ENCODE peak calls at places on chromosomes 2 and 18, in seven cellular contexts. U is fibroblast of lung; F is stimulated activated CD4-positive, alpha-beta T cell treated with anti-CD3 and anti-CD28 coated beads, Interleukin-1b, Interleukin-23, amount 100 ng/mL, for 24 hours; C is Caco-2; O is GM13977; G is activated CD4-positive, alpha-beta T cell treated with anti-CD3 and anti-CD28 coated beads, Interleukin-2, amount 50 U/mL, for 1 hour; I is AML-193. J is an unnamed sample.

GRCh38 chr2:143121079-143121478 is 8.1 kb upstream of the ARHGAP15 start:
- DNase-seq in U (no peak), F (no peak), C (no peak), O (no peak), G (no peak), I (peak; percentile 12), J (no peak)

GRCh38 chr2:96536445-96537065 is at the start of gene ARID5A:
- DNase-seq in U (peak; percentile 90), F (peak; percentile 95), C (peak; percentile 92), O (peak; percentile 93), G (peak; percentile 92), I (peak; percentile 73), J (peak; percentile 72)

GRCh38 chr18:58078889-58079573 is 35.0 kb downstream of the NEDD4L start:
- DNase-seq in U (no peak), F (no peak), C (no peak), O (no peak), G (no peak), I (no peak), J (no peak)

GRCh38 chr2:69483696-69484095 is 46.5 kb upstream of the NFU1 start:
- DNase-seq in U (no peak), F (no peak), C (no peak), O (no peak), G (no peak), I (no peak), J (no peak)

GRCh38 chr2:43323810-43324588 is 97.6 kb upstream of the ZFP36L2 start:
- DNase-seq in U (no peak), F (no peak), C (no peak), O (no peak), G (no peak), I (no peak), J (no peak)

GRCh38 chr2:84686783-84687442 is 170.6 kb downstream of the DNAH6 start:
- DNase-seq in U (no peak), F (no peak), C (no peak), O (no peak), G (no peak), I (no peak), J (no peak)

GRCh38 chr2:224183086-224183485 is 144.0 kb upstream of the SERPINE2 start:
- DNase-seq in U (peak; percentile 35), F (no peak), C (no peak), O (no peak), G (no peak), I (no peak), J (no peak)

GRCh38 chr2:162475661-162476060 is 131.7 kb downstream of the GCA start:
- DNase-seq in U (peak; percentile 70), F (no peak), C (no peak), O (no peak), G (no peak), I (no peak), J (peak; percentile 75)

GRCh38 chr2:215668329-215668728 is 232.5 kb upstream of the FN1 start:
- DNase-seq in U (no peak), F (no peak), C (no peak), O (no peak), G (no peak), I (no peak), J (no peak)

GRCh38 chr2:230636684-230637271 is 75.9 kb upstream of the CAB39 start:
- DNase-seq in U (no peak), F (no peak), C (no peak), O (no peak), G (no peak), I (no peak), J (no peak)

GRCh38 chr2:134460583-134460998 is 206.7 kb downstream of the MGAT5 start:
- DNase-seq in U (peak; percentile 58), F (peak; percentile 4), C (peak; percentile 76), O (peak; percentile 78), G (peak; percentile 43), I (peak; percentile 21), J (peak; percentile 86)

GRCh38 chr18:77223653-77224052 is 26.0 kb upstream of the GALR1 start:
- DNase-seq in U (peak; percentile 55), F (no peak), C (no peak), O (no peak), G (no peak), I (no peak), J (no peak)

GRCh38 chr2:16553222-16553621 is 112.4 kb downstream of the CYRIA start:
- DNase-seq in U (peak; percentile 15), F (no peak), C (peak; percentile 51), O (no peak), G (no peak), I (peak; percentile 47), J (peak; percentile 62)

GRCh38 chr2:96180002-96180401 is 28.6 kb downstream of the STARD7 start:
- DNase-seq in U (no peak), F (no peak), C (no peak), O (no peak), G (no peak), I (no peak), J (no peak)

GRCh38 chr2:216829533-216829932 is 30.3 kb downstream of the TNP1 start:
- DNase-seq in U (peak; percentile 70), F (no peak), C (no peak), O (no peak), G (no peak), I (no peak), J (peak; percentile 34)

GRCh38 chr18:61950371-61950770 is 57.6 kb upstream of the RNF152 start:
- DNase-seq in U (no peak), F (no peak), C (no peak), O (no peak), G (no peak), I (no peak), J (no peak)

GRCh38 chr2:30252723-30253688 is 21.7 kb downstream of the LBH start:
- DNase-seq in U (peak; percentile 97), F (peak; percentile 57), C (peak; percentile 84), O (no peak), G (peak; percentile 52), I (no peak), J (no peak)

J was measured in NCI-H1694 treated with DMSO at 0.1 percent for 48 hours.